ENCODE peak calls at places on chromosomes 5 and 9, in seven cellular contexts. Q, X, P, N, O, Y and S are unnamed samples.

GRCh38 chr9:137982132-137982666 is 104.6 kb downstream of the CACNA1B start:
- DNase-seq in Y (no peak), X (no peak), P (no peak), N (no peak), Q (no peak), O (no peak), S (no peak)

GRCh38 chr5:43110606-43111170 is 10.0 kb upstream of the ZNF131 start:
- DNase-seq in X (no peak), Q (no peak), O (peak; percentile 11), Y (no peak), P (peak; percentile 72), N (no peak), S (no peak)

GRCh38 chr5:135116146-135116545 is 82.1 kb upstream of the PITX1 start:
- DNase-seq in X (no peak), O (no peak), P (no peak), Q (no peak), N (no peak), Y (peak; percentile 25), S (no peak)

GRCh38 chr5:111454198-111454606 is 58.1 kb downstream of the STARD4 start:
- DNase-seq in N (no peak), P (no peak), X (no peak), O (no peak), Y (no peak), Q (no peak), S (no peak)

GRCh38 chr5:73170522-73170921 is 2.5 kb upstream of the TMEM174 start:
- DNase-seq in Y (no peak), X (no peak), O (no peak), Q (no peak), N (no peak), P (peak; percentile 90), S (no peak)

GRCh38 chr9:90956026-90956810 is 154.6 kb downstream of the SYK start:
- DNase-seq in X (no peak), O (no peak), N (no peak), Y (no peak), Q (no peak), P (no peak), S (no peak)

GRCh38 chr9:135174269-135174668 is 86.8 kb downstream of the OLFM1 start:
- DNase-seq in O (no peak), X (no peak), Q (no peak), N (no peak), Y (no peak), P (no peak), S (no peak)

GRCh38 chr5:143166661-143167420 is 236.6 kb downstream of the NR3C1 start:
- DNase-seq in X (no peak), Y (no peak), Q (no peak), O (no peak), N (no peak), P (no peak), S (no peak)

GRCh38 chr5:123155511-123155923 is 66.5 kb downstream of the PRDM6 start:
- DNase-seq in N (no peak), Y (no peak), Q (no peak), X (no peak), O (no peak), P (no peak), S (no peak)

GRCh38 chr5:116038817-116039216 is 6.5 kb downstream of the ARL14EPL start:
- DNase-seq in N (peak; percentile 85), Y (no peak), Q (no peak), P (no peak), X (no peak), O (no peak), S (no peak)

GRCh38 chr5:97009212-97009898 is 73.5 kb downstream of the LNPEP start:
- DNase-seq in O (no peak), Y (no peak), N (no peak), Q (no peak), X (no peak), P (no peak), S (no peak)

GRCh38 chr5:31165729-31166128 is 27.8 kb upstream of the CDH6 start:
- DNase-seq in O (no peak), X (no peak), Y (no peak), P (no peak), Q (no peak), N (no peak), S (no peak)

GRCh38 chr5:88544616-88545150 is 276.0 kb upstream of the TMEM161B start:
- DNase-seq in Y (no peak), P (no peak), X (no peak), Q (no peak), N (no peak), O (no peak), S (no peak)

GRCh38 chr5:40395241-40395640 is 284.5 kb upstream of the PTGER4 start:
- DNase-seq in X (no peak), Y (no peak), Q (no peak), P (no peak), O (no peak), N (no peak), S (no peak)

GRCh38 chr9:76219555-76220151 is 174.6 kb downstream of the RFK start:
- DNase-seq in O (no peak), X (no peak), N (no peak), P (peak; percentile 62), Y (no peak), Q (no peak), S (no peak)

GRCh38 chr9:131642496-131643083 is 97.3 kb downstream of the PRRT1B start:
- DNase-seq in X (no peak), Y (no peak), P (no peak), Q (no peak), O (no peak), N (no peak), S (no peak)

GRCh38 chr9:109812818-109813281 is 32.9 kb downstream of the PALM2AKAP2 start:
- DNase-seq in N (no peak), Y (no peak), X (no peak), O (no peak), Q (no peak), P (no peak), S (no peak)

GRCh38 chr9:34694811-34695210 is 3.7 kb upstream of the CCL19 start:
- DNase-seq in Y (no peak), P (no peak), O (no peak), N (no peak), X (no peak), Q (no peak), S (no peak)

GRCh38 chr9:126709241-126709640 is 95.5 kb downstream of the LMX1B start:
- DNase-seq in X (no peak), N (no peak), Y (no peak), O (no peak), Q (no peak), P (no peak), S (no peak)

GRCh38 chr5:153818626-153819025 is 220.1 kb downstream of the FAM114A2 start:
- DNase-seq in N (no peak), X (no peak), Q (no peak), O (no peak), P (no peak), Y (no peak), S (no peak)

GRCh38 chr9:89886281-89886700 is 281.5 kb downstream of the GADD45G start:
- DNase-seq in X (no peak), Q (no peak), P (peak; percentile 41), Y (no peak), O (no peak), N (peak; percentile 30), S (no peak)

GRCh38 chr9:96302021-96302420 is at the start of gene HSD17B3:
- DNase-seq in Y (no peak), Q (no peak), P (no peak), O (no peak), X (no peak), N (no peak), S (no peak)

GRCh38 chr5:180810210-180811011 is 7.8 kb upstream of the MGAT1 start:
- DNase-seq in Q (peak; percentile 77), N (peak; percentile 99), O (peak; percentile 87), P (peak; percentile 98), X (peak; percentile 99), Y (peak; percentile 97), S (peak; percentile 100)

GRCh38 chr9:129674229-129674628 is 8.8 kb downstream of the PRRX2 start:
- DNase-seq in X (no peak), Y (no peak), O (no peak), P (no peak), N (no peak), Q (no peak), S (no peak)
- H3K27ac ChIP-seq in X (no peak overlapping the region), Y (no peak overlapping the region), O (no peak overlapping the region), P (no peak overlapping the region), N (no peak overlapping the region), Q (no peak overlapping the region), S (no peak overlapping the region)

GRCh38 chr5:32322882-32323281 is 10.1 kb upstream of the MTMR12 start:
- DNase-seq in N (no peak), X (no peak), Q (no peak), O (no peak), P (no peak), Y (no peak), S (no peak)
- H3K27ac ChIP-seq in N (no peak overlapping the region), X (no peak overlapping the region), Q (no peak overlapping the region), O (no peak overlapping the region), P (no peak overlapping the region), Y (no peak overlapping the region), S (no peak overlapping the region)

GRCh38 chr5:173055983-173056782 is at the start of gene CREBRF:
- DNase-seq in N (peak; percentile 99), X (peak; percentile 99), O (peak; percentile 96), P (peak; percentile 98), Q (peak; percentile 86), Y (peak; percentile 99), S (peak; percentile 93)
- H3K27ac ChIP-seq in N (peak within 1 kb of the TSS; percentile 100), X (peak within 1 kb of the TSS; percentile 99), O (peak within 1 kb of the TSS; percentile 90), P (peak within 1 kb of the TSS; percentile 92), Q (peak within 1 kb of the TSS; percentile 99), Y (peak within 1 kb of the TSS; percentile 96), S (peak within 1 kb of the TSS; percentile 98)

GRCh38 chr5:68342693-68343092 is 127.1 kb downstream of the PIK3R1 start:
- DNase-seq in X (no peak), N (no peak), Y (no peak), Q (no peak), P (no peak), O (no peak), S (no peak)

GRCh38 chr5:68345595-68345994 is 130.0 kb downstream of the PIK3R1 start:
- DNase-seq in Q (no peak), P (no peak), X (no peak), N (no peak), O (no peak), Y (no peak), S (no peak)

GRCh38 chr5:68345166-68345565 is 129.6 kb downstream of the PIK3R1 start:
- DNase-seq in N (no peak), X (no peak), O (no peak), P (no peak), Q (no peak), Y (no peak), S (no peak)

GRCh38 chr5:68343421-68343826 is 127.9 kb downstream of the PIK3R1 start:
- DNase-seq in Y (peak; percentile 18), O (peak; percentile 36), N (no peak), P (peak; percentile 50), X (peak; percentile 32), Q (peak; percentile 83), S (peak; percentile 30)

DNA sequence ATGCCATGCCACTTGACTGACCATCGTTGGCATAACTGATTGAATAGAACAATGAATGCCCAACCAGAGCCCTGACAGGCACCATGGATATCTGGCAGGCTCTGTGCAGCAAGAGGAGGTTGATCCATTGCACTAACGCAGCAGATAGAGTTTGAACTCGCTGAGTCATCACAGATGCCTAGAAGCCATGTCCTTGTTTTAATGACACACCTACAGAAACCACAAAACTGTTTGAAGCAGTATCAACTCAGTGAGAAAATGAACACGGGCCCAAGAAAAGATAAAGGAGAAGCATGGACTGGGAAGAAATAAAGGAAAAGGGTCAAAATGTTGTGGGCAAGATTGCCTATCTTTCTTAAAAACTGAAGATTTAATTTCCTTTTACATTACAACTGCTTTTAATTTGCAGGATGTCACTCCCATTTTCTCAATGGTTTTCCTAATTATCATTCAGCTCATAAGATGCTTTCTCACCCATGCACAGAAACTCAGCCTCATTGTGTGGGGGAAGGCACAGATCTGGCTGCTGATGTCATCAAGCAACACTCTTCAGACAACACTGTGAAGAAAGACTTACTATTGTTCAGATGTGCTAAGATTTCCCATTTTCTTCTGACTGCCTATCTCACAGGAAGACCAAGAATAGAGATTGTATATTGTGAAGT is 129.0 kb downstream of the PIK3R1 start:
- DNase-seq in N (no peak), Y (no peak), P (no peak), O (no peak), Q (no peak), X (no peak), S (peak; percentile 18)
- H3K27ac ChIP-seq in N (no peak overlapping the region), Y (no peak overlapping the region), P (no peak overlapping the region), O (peak overlapping the region; percentile 65), Q (peak overlapping the region; percentile 81), X (no peak overlapping the region), S (no peak overlapping the region)